ENCODE peak calls at places on chromosome 15, in eight cellular contexts. One of them, this sample, is unnamed.

GRCh38 chr15:65695073-65695472 is 73.3 kb downstream of the SLC24A1 start:
- DNase-seq in caudate nucleus: no peak
- DNase-seq in esophagus squamous epithelium: no peak
- DNase-seq in AG08395: no peak
- DNase-seq in NCI-H460: no peak
- DNase-seq in mucosa of gallbladder: no peak
- DNase-seq in cardiac muscle cell: peak
- DNase-seq in stimulated activated CD4-positive, alpha-beta T cell treated with anti-CD3 and anti-CD28 coated beads, Interleukin-1b, Interleukin-23, amount 100 ng/mL, for 24 hours: no peak
- DNase-seq in this sample: no peak

GRCh38 chr15:51281368-51281967 is 56.9 kb downstream of the CYP19A1 start:
- DNase-seq in caudate nucleus: peak
- DNase-seq in esophagus squamous epithelium: no peak
- DNase-seq in AG08395: peak
- DNase-seq in NCI-H460: peak
- DNase-seq in mucosa of gallbladder: peak
- DNase-seq in cardiac muscle cell: peak
- DNase-seq in stimulated activated CD4-positive, alpha-beta T cell treated with anti-CD3 and anti-CD28 coated beads, Interleukin-1b, Interleukin-23, amount 100 ng/mL, for 24 hours: no peak
- DNase-seq in this sample: peak

GRCh38 chr15:72229947-72230196 is 1.1 kb downstream of the PKM start:
- DNase-seq in caudate nucleus: no peak
- DNase-seq in esophagus squamous epithelium: no peak
- DNase-seq in AG08395: no peak
- DNase-seq in NCI-H460: no peak
- DNase-seq in mucosa of gallbladder: no peak
- DNase-seq in cardiac muscle cell: no peak
- DNase-seq in stimulated activated CD4-positive, alpha-beta T cell treated with anti-CD3 and anti-CD28 coated beads, Interleukin-1b, Interleukin-23, amount 100 ng/mL, for 24 hours: no peak
- DNase-seq in this sample: peak

GRCh38 chr15:44066211-44066827 is 128.8 kb downstream of the FRMD5 start:
- DNase-seq in caudate nucleus: no peak
- DNase-seq in esophagus squamous epithelium: no peak
- DNase-seq in AG08395: peak
- DNase-seq in NCI-H460: peak
- DNase-seq in mucosa of gallbladder: peak
- DNase-seq in cardiac muscle cell: peak
- DNase-seq in stimulated activated CD4-positive, alpha-beta T cell treated with anti-CD3 and anti-CD28 coated beads, Interleukin-1b, Interleukin-23, amount 100 ng/mL, for 24 hours: peak
- DNase-seq in this sample: peak

GRCh38 chr15:60423540-60423939 is 25.8 kb upstream of the ANXA2 start:
- DNase-seq in caudate nucleus: no peak
- DNase-seq in esophagus squamous epithelium: no peak
- DNase-seq in AG08395: peak
- DNase-seq in NCI-H460: no peak
- DNase-seq in mucosa of gallbladder: no peak
- DNase-seq in cardiac muscle cell: peak
- DNase-seq in stimulated activated CD4-positive, alpha-beta T cell treated with anti-CD3 and anti-CD28 coated beads, Interleukin-1b, Interleukin-23, amount 100 ng/mL, for 24 hours: no peak
- DNase-seq in this sample: no peak

GRCh38 chr15:77797270-77797669 is 164.6 kb upstream of the LINGO1 start:
- DNase-seq in caudate nucleus: no peak
- DNase-seq in esophagus squamous epithelium: no peak
- DNase-seq in AG08395: no peak
- DNase-seq in NCI-H460: no peak
- DNase-seq in mucosa of gallbladder: no peak
- DNase-seq in cardiac muscle cell: no peak
- DNase-seq in stimulated activated CD4-positive, alpha-beta T cell treated with anti-CD3 and anti-CD28 coated beads, Interleukin-1b, Interleukin-23, amount 100 ng/mL, for 24 hours: no peak
- DNase-seq in this sample: no peak

GRCh38 chr15:29857196-29857595 is 34.9 kb upstream of the TJP1 start:
- DNase-seq in caudate nucleus: no peak
- DNase-seq in esophagus squamous epithelium: no peak
- DNase-seq in AG08395: no peak
- DNase-seq in NCI-H460: no peak
- DNase-seq in mucosa of gallbladder: no peak
- DNase-seq in cardiac muscle cell: no peak
- DNase-seq in stimulated activated CD4-positive, alpha-beta T cell treated with anti-CD3 and anti-CD28 coated beads, Interleukin-1b, Interleukin-23, amount 100 ng/mL, for 24 hours: no peak
- DNase-seq in this sample: no peak

GRCh38 chr15:42921049-42921731 is 612 bp upstream of the TTBK2 start:
- DNase-seq in caudate nucleus: no peak
- DNase-seq in esophagus squamous epithelium: no peak
- DNase-seq in AG08395: peak
- DNase-seq in NCI-H460: no peak
- DNase-seq in mucosa of gallbladder: peak
- DNase-seq in cardiac muscle cell: peak
- DNase-seq in stimulated activated CD4-positive, alpha-beta T cell treated with anti-CD3 and anti-CD28 coated beads, Interleukin-1b, Interleukin-23, amount 100 ng/mL, for 24 hours: peak
- DNase-seq in this sample: peak

GRCh38 chr15:64732156-64732860 is 43.1 kb downstream of the RBPMS2 start:
- DNase-seq in caudate nucleus: no peak
- DNase-seq in esophagus squamous epithelium: no peak
- DNase-seq in AG08395: no peak
- DNase-seq in NCI-H460: no peak
- DNase-seq in mucosa of gallbladder: no peak
- DNase-seq in cardiac muscle cell: no peak
- DNase-seq in stimulated activated CD4-positive, alpha-beta T cell treated with anti-CD3 and anti-CD28 coated beads, Interleukin-1b, Interleukin-23, amount 100 ng/mL, for 24 hours: no peak
- DNase-seq in this sample: no peak

GRCh38 chr15:91142097-91142744 is 42.2 kb downstream of the SV2B start:
- DNase-seq in caudate nucleus: no peak
- DNase-seq in esophagus squamous epithelium: no peak
- DNase-seq in AG08395: no peak
- DNase-seq in NCI-H460: no peak
- DNase-seq in mucosa of gallbladder: no peak
- DNase-seq in cardiac muscle cell: peak
- DNase-seq in stimulated activated CD4-positive, alpha-beta T cell treated with anti-CD3 and anti-CD28 coated beads, Interleukin-1b, Interleukin-23, amount 100 ng/mL, for 24 hours: no peak
- DNase-seq in this sample: no peak

GRCh38 chr15:61256231-61256630 is 27.1 kb upstream of the RORA start:
- DNase-seq in caudate nucleus: no peak
- DNase-seq in esophagus squamous epithelium: no peak
- DNase-seq in AG08395: no peak
- DNase-seq in NCI-H460: no peak
- DNase-seq in mucosa of gallbladder: no peak
- DNase-seq in cardiac muscle cell: no peak
- DNase-seq in stimulated activated CD4-positive, alpha-beta T cell treated with anti-CD3 and anti-CD28 coated beads, Interleukin-1b, Interleukin-23, amount 100 ng/mL, for 24 hours: no peak
- DNase-seq in this sample: no peak

This sample was measured in prostate gland.